ENCODE peak calls at places on chromosomes 12 and 14, in six cellular contexts. I is psoas muscle, Y is right lobe of liver, A is left ventricle myocardium inferior, K is GM23338, Z is transverse colon. T is an unnamed sample. For H3K4me1, the result is how much of the 10 kb centered on the place peaks cover.

GRCh38 chr12:64099430-64099829 is 122.7 kb downstream of the KICS2 start:
- DNase-seq in I (peak), Y (no peak), A (peak), K (no peak), Z (no peak), T (no peak)

GRCh38 chr12:116125981-116126566 is 151.4 kb downstream of the MED13L start:
- DNase-seq in I (no peak), Y (no peak), A (no peak), K (peak), Z (no peak), T (peak)

GRCh38 chr12:50647479-50647878 is 116.4 kb upstream of the ATF1 start:
- DNase-seq in I (no peak), Y (no peak), A (no peak), K (no peak), Z (no peak), T (no peak)

GRCh38 chr14:85380891-85381290 is 149.1 kb upstream of the FLRT2 start:
- DNase-seq in I (no peak), Y (no peak), A (no peak), K (no peak), Z (no peak), T (no peak)

GRCh38 chr12:54060975-54061778 is 7.5 kb downstream of the HOXC4 start:
- DNase-seq in I (no peak), Y (no peak), A (no peak), K (no peak), Z (no peak), T (peak)

GRCh38 chr14:68774771-68775613 is 17.9 kb downstream of the ZFP36L1 start:
- DNase-seq in I (peak), Y (no peak), A (no peak), K (no peak), Z (no peak), T (peak)

GRCh38 chr14:77979171-77979570 is 179.3 kb downstream of the ADCK1 start:
- DNase-seq in I (no peak), Y (no peak), A (no peak), K (no peak), Z (no peak), T (peak)

GRCh38 chr12:52211716-52212585 is 20.1 kb upstream of the KRT80 start:
- DNase-seq in I (no peak), Y (peak), A (peak), K (no peak), Z (no peak), T (peak)

GRCh38 chr14:96255501-96256366 is at the start of gene BDKRB1:
- DNase-seq in I (no peak), Y (no peak), A (no peak), K (no peak), Z (no peak), T (no peak)

GRCh38 chr12:131903270-131904255 is 9.1 kb downstream of the ULK1 start:
- DNase-seq in I (peak), Y (no peak), A (no peak), K (no peak), Z (no peak), T (no peak)

GRCh38 chr14:63745858-63746425 is 18.1 kb upstream of the SGPP1 start:
- DNase-seq in I (no peak), Y (no peak), A (no peak), K (no peak), Z (peak), T (no peak)

DNA sequence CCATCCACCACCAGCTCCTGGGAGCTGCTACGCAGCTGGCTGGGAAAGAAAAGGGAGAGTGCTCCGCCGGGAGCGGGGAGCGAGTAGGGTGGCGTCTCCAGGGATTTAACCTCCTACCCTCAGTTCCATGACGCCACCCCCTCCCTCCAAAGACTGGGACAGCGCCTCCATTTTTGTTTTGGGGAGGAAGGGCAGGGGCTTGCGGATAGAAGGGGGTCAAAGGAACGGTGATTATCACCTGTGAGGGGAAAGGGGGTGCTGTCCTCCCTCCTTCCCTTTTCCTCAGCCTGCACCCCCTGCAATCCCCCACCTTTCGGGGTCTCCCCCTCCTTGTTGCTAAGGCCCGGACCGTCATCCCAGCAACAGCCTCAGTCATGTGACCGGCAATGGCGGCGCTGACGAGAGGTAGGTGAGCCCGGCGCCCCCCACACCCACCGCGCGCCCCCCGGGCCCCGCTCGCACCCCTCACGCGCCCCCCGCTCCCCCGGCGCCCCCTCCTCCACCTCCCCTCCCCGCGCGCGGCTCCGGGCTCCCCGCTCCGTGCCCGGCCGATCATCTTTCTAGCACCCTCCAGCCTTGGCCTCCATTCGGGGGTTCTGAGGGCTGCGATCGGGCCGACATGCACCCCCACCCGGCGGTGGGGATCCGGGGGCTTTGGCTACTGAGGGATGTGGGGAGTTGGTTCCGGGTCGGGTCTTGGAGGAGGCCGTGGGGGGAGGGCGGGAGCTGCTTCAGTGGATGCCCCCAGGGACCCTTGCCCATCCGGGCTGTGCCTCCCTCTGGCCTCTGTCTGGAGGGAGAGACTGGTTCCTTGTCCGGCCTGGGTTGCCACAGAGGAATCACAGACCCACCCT is at the start of gene DTX3:
- DNase-seq in I (peak), Y (no peak), A (peak), K (peak), Z (no peak), T (peak)
- H3K27ac ChIP-seq in I (peak), Y (peak), A (peak), K (peak), Z (peak), T (peak)

GRCh38 chr14:91343051-91343450 is 74.6 kb downstream of the CCDC88C start:
- DNase-seq in I (no peak), Y (no peak), A (no peak), K (no peak), Z (no peak), T (no peak)
- H3K4me1 ChIP-seq in I (under half), Y (under half), A (under half), K (under half), Z (under half), T (under half)

GRCh38 chr12:575129-575502 is 88.1 kb downstream of the NINJ2 start:
- DNase-seq in I (peak), Y (peak), A (no peak), K (no peak), Z (no peak), T (no peak)
- H3K27ac ChIP-seq in I (peak), Y (no peak), A (peak), K (no peak), Z (peak), T (no peak)

DNA sequence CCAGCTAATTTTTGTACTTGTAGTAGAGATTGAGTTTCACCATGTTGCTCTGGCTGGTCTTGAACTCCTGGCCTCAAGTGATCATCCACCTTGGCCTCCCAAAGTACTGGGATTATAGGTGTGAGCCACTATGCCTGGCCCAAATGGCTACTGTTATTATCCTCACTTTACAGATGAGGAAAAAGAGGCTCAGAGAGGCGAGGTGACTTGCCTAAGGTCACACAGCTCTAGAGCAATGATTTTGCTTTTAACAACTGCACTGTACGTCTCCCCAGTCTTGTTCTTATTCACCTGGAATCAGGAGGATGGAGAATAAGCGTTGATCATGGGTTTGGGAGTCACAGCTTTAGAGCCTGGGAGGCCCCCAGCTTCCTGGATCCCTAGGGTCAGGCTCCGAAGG is 69.8 kb upstream of the NCOR2 start:
- DNase-seq in I (no peak), Y (no peak), A (no peak), K (no peak), Z (no peak), T (no peak)
- H3K4me1 ChIP-seq in I (under half), Y (under half), A (under half), K (under half), Z (under half), T (under half)

GRCh38 chr12:4137015-4137414 is 136.5 kb upstream of the CCND2 start:
- DNase-seq in I (no peak), Y (no peak), A (no peak), K (no peak), Z (no peak), T (no peak)

GRCh38 chr12:4133029-4133428 is 140.5 kb upstream of the CCND2 start:
- DNase-seq in I (no peak), Y (no peak), A (no peak), K (no peak), Z (no peak), T (peak)

GRCh38 chr12:4133636-4134433 is 139.7 kb upstream of the CCND2 start:
- DNase-seq in I (no peak), Y (no peak), A (no peak), K (peak), Z (no peak), T (peak)

GRCh38 chr12:4134833-4135597 is 138.5 kb upstream of the CCND2 start:
- DNase-seq in I (no peak), Y (no peak), A (no peak), K (peak), Z (no peak), T (peak)

GRCh38 chr12:4134434-4134762 is 139.2 kb upstream of the CCND2 start:
- DNase-seq in I (no peak), Y (no peak), A (no peak), K (peak), Z (no peak), T (peak)
- H3K27ac ChIP-seq in I (no peak), Y (no peak), A (no peak), K (peak), Z (no peak), T (no peak)